ENCODE peak calls at places on chromosome 11, in ten cellular contexts. One of them, this sample, is unnamed.

GRCh38 chr11:31798057-31799035 is 12.8 kb downstream of the PAX6 start:
- DNase-seq in HCT116: no peak
- DNase-seq in K562: no peak
- DNase-seq in uterus: no peak
- DNase-seq in IMR-90: no peak
- DNase-seq in transverse colon: no peak
- DNase-seq in spleen: peak
- DNase-seq in stomach: no peak
- DNase-seq in A549: no peak
- DNase-seq in adrenal gland: no peak
- DNase-seq in this sample: no peak

GRCh38 chr11:67640021-67640757 is 626 bp upstream of the TBX10 start:
- DNase-seq in stomach: peak
- DNase-seq in HCT116: peak
- DNase-seq in uterus: no peak
- DNase-seq in IMR-90: peak
- DNase-seq in spleen: peak
- DNase-seq in A549: peak
- DNase-seq in adrenal gland: peak
- DNase-seq in K562: peak
- DNase-seq in transverse colon: peak
- DNase-seq in this sample: no peak

GRCh38 chr11:134471341-134472187 is 59.5 kb upstream of the B3GAT1 start:
- DNase-seq in spleen: no peak
- DNase-seq in A549: no peak
- DNase-seq in HCT116: no peak
- DNase-seq in uterus: no peak
- DNase-seq in transverse colon: no peak
- DNase-seq in adrenal gland: no peak
- DNase-seq in stomach: no peak
- DNase-seq in IMR-90: no peak
- DNase-seq in K562: no peak
- DNase-seq in this sample: no peak

GRCh38 chr11:116459644-116460043 is 313.1 kb downstream of the BUD13 start:
- DNase-seq in uterus: no peak
- DNase-seq in stomach: no peak
- DNase-seq in adrenal gland: no peak
- DNase-seq in HCT116: no peak
- DNase-seq in K562: no peak
- DNase-seq in A549: no peak
- DNase-seq in IMR-90: no peak
- DNase-seq in transverse colon: no peak
- DNase-seq in spleen: no peak
- DNase-seq in this sample: no peak

GRCh38 chr11:124285610-124286344 is 28.0 kb downstream of the OR8D1 start:
- DNase-seq in spleen: no peak
- DNase-seq in K562: no peak
- DNase-seq in A549: no peak
- DNase-seq in adrenal gland: no peak
- DNase-seq in uterus: no peak
- DNase-seq in stomach: no peak
- DNase-seq in IMR-90: peak
- DNase-seq in transverse colon: no peak
- DNase-seq in HCT116: no peak
- DNase-seq in this sample: no peak

GRCh38 chr11:9858822-9859221 is 194.9 kb downstream of the SWAP70 start:
- DNase-seq in uterus: no peak
- DNase-seq in adrenal gland: no peak
- DNase-seq in K562: peak
- DNase-seq in spleen: no peak
- DNase-seq in transverse colon: no peak
- DNase-seq in HCT116: no peak
- DNase-seq in stomach: no peak
- DNase-seq in A549: no peak
- DNase-seq in IMR-90: peak
- DNase-seq in this sample: no peak

GRCh38 chr11:132744771-132745170 is 787.5 kb downstream of the OPCML start:
- DNase-seq in transverse colon: no peak
- DNase-seq in K562: no peak
- DNase-seq in A549: no peak
- DNase-seq in spleen: no peak
- DNase-seq in IMR-90: peak
- DNase-seq in adrenal gland: no peak
- DNase-seq in HCT116: no peak
- DNase-seq in stomach: no peak
- DNase-seq in uterus: no peak
- DNase-seq in this sample: no peak

GRCh38 chr11:15195454-15196200 is 80.9 kb downstream of the INSC start:
- DNase-seq in uterus: no peak
- DNase-seq in transverse colon: no peak
- DNase-seq in spleen: no peak
- DNase-seq in adrenal gland: no peak
- DNase-seq in K562: no peak
- DNase-seq in stomach: no peak
- DNase-seq in IMR-90: no peak
- DNase-seq in HCT116: no peak
- DNase-seq in A549: no peak
- DNase-seq in this sample: no peak

GRCh38 chr11:1437500-1437899 is 47.8 kb downstream of the BRSK2 start:
- DNase-seq in adrenal gland: peak
- DNase-seq in IMR-90: peak
- DNase-seq in HCT116: no peak
- DNase-seq in uterus: no peak
- DNase-seq in A549: no peak
- DNase-seq in transverse colon: no peak
- DNase-seq in spleen: peak
- DNase-seq in stomach: peak
- DNase-seq in K562: peak
- DNase-seq in this sample: peak

GRCh38 chr11:35260342-35260985 is 121.5 kb downstream of the CD44 start:
- DNase-seq in IMR-90: peak
- DNase-seq in A549: peak
- DNase-seq in HCT116: no peak
- DNase-seq in adrenal gland: no peak
- DNase-seq in transverse colon: no peak
- DNase-seq in spleen: no peak
- DNase-seq in K562: no peak
- DNase-seq in stomach: no peak
- DNase-seq in uterus: no peak
- DNase-seq in this sample: no peak

GRCh38 chr11:67365756-67366384 is 7.5 kb downstream of the CLCF1 start:
- DNase-seq in stomach: no peak
- DNase-seq in transverse colon: no peak
- DNase-seq in HCT116: no peak
- DNase-seq in spleen: no peak
- DNase-seq in IMR-90: no peak
- DNase-seq in uterus: peak
- DNase-seq in A549: no peak
- DNase-seq in K562: no peak
- DNase-seq in adrenal gland: no peak
- DNase-seq in this sample: no peak

GRCh38 chr11:44096360-44097188 is 1.1 kb downstream of the EXT2 start:
- DNase-seq in K562: peak
- DNase-seq in IMR-90: peak
- DNase-seq in adrenal gland: no peak
- DNase-seq in transverse colon: no peak
- DNase-seq in HCT116: no peak
- DNase-seq in stomach: no peak
- DNase-seq in spleen: peak
- DNase-seq in uterus: no peak
- DNase-seq in A549: peak
- DNase-seq in this sample: peak

GRCh38 chr11:34405079-34405858 is 33.5 kb upstream of the CAT start:
- DNase-seq in IMR-90: no peak
- DNase-seq in A549: no peak
- DNase-seq in stomach: no peak
- DNase-seq in K562: no peak
- DNase-seq in HCT116: no peak
- DNase-seq in spleen: no peak
- DNase-seq in adrenal gland: no peak
- DNase-seq in uterus: no peak
- DNase-seq in transverse colon: no peak
- DNase-seq in this sample: no peak

GRCh38 chr11:61474234-61474633 is 34.3 kb upstream of the LRRC10B start:
- DNase-seq in HCT116: no peak
- DNase-seq in K562: no peak
- DNase-seq in adrenal gland: no peak
- DNase-seq in A549: no peak
- DNase-seq in uterus: no peak
- DNase-seq in transverse colon: no peak
- DNase-seq in IMR-90: no peak
- DNase-seq in stomach: no peak
- DNase-seq in spleen: no peak
- DNase-seq in this sample: no peak

GRCh38 chr11:20363500-20364411 is at the start of gene HTATIP2:
- DNase-seq in A549: peak
- DNase-seq in stomach: peak
- DNase-seq in spleen: peak
- DNase-seq in HCT116: no peak
- DNase-seq in uterus: peak
- DNase-seq in K562: peak
- DNase-seq in IMR-90: peak
- DNase-seq in transverse colon: peak
- DNase-seq in adrenal gland: peak
- DNase-seq in this sample: no peak
- TF ChIP-seq POLR2A in A549: peak
- TF ChIP-seq POLR2A in stomach: peak
- TF ChIP-seq POLR2A in spleen: no peak
- TF ChIP-seq POLR2A in HCT116: peak
- TF ChIP-seq POLR2A in uterus: no peak
- TF ChIP-seq POLR2A in K562: peak
- TF ChIP-seq POLR2A in IMR-90: no peak
- TF ChIP-seq POLR2A in transverse colon: peak
- TF ChIP-seq POLR2A in adrenal gland: peak
- TF ChIP-seq POLR2A in this sample: peak

GRCh38 chr11:129279326-129280026 is 87.4 kb upstream of the ARHGAP32 start:
- DNase-seq in IMR-90: peak
- DNase-seq in adrenal gland: peak
- DNase-seq in HCT116: peak
- DNase-seq in spleen: peak
- DNase-seq in transverse colon: peak
- DNase-seq in A549: peak
- DNase-seq in stomach: peak
- DNase-seq in uterus: peak
- DNase-seq in K562: no peak
- DNase-seq in this sample: peak
- TF ChIP-seq POLR2A in IMR-90: no peak
- TF ChIP-seq POLR2A in adrenal gland: peak
- TF ChIP-seq POLR2A in HCT116: no peak
- TF ChIP-seq POLR2A in spleen: no peak
- TF ChIP-seq POLR2A in transverse colon: no peak
- TF ChIP-seq POLR2A in A549: peak
- TF ChIP-seq POLR2A in stomach: no peak
- TF ChIP-seq POLR2A in uterus: peak
- TF ChIP-seq POLR2A in K562: no peak
- TF ChIP-seq POLR2A in this sample: peak

DNA sequence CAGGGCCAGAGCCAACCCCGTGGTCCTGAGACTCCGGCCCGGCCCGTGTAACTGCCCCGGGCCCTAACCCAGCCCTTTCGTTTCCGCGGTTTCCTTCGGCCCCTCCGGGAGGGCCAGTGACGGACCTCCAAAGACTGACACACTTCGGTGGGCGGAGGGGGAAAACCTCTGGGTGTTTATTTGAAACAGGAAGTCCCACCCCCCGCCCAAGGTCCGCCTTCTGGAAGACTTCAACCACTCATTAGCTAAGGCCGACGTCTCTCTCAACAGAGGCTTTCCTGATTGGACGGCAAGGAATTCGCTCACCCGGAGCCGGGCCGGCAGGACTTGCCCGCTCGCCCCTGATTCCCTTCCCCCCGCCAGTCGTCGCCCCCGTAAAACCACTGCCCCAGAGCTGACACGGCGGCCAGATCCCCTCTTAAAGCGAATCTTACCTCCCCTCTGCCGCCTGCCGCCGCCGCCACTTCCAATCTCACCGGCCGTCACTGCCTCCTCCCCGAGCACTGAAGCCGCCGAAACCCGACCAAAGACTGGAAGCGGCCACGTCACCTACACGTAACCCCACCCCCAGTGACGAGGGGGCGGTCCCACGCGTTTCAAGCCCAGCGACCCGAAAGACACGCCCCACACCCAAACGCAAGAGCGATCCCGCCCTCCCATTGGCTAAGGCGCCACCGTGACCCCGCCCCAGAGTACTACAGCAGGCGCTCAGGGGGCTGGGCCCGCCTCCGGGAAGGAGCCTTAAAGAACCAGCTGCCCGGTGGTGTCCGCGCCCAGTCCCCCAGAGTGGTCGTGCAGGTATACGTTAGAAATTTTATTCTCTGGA is at the start of gene STX5:
- DNase-seq in stomach: peak
- DNase-seq in HCT116: peak
- DNase-seq in IMR-90: peak
- DNase-seq in adrenal gland: peak
- DNase-seq in uterus: peak
- DNase-seq in K562: peak
- DNase-seq in A549: peak
- DNase-seq in transverse colon: peak
- DNase-seq in spleen: peak
- DNase-seq in this sample: peak
- TF ChIP-seq POLR2A in stomach: peak
- TF ChIP-seq POLR2A in HCT116: peak
- TF ChIP-seq POLR2A in IMR-90: peak
- TF ChIP-seq POLR2A in adrenal gland: peak
- TF ChIP-seq POLR2A in uterus: peak
- TF ChIP-seq POLR2A in K562: peak
- TF ChIP-seq POLR2A in A549: peak
- TF ChIP-seq POLR2A in transverse colon: peak
- TF ChIP-seq POLR2A in spleen: peak
- TF ChIP-seq POLR2A in this sample: peak

GRCh38 chr11:64875369-64876225 is 2.8 kb downstream of the EHD1 start:
- DNase-seq in A549: no peak
- DNase-seq in adrenal gland: no peak
- DNase-seq in HCT116: no peak
- DNase-seq in IMR-90: no peak
- DNase-seq in spleen: peak
- DNase-seq in uterus: no peak
- DNase-seq in K562: no peak
- DNase-seq in stomach: no peak
- DNase-seq in transverse colon: no peak
- DNase-seq in this sample: no peak

GRCh38 chr11:64876835-64877341 is 1.5 kb downstream of the EHD1 start:
- DNase-seq in HCT116: no peak
- DNase-seq in stomach: peak
- DNase-seq in uterus: no peak
- DNase-seq in A549: no peak
- DNase-seq in spleen: peak
- DNase-seq in IMR-90: peak
- DNase-seq in transverse colon: peak
- DNase-seq in K562: no peak
- DNase-seq in adrenal gland: peak
- DNase-seq in this sample: no peak

GRCh38 chr11:64877390-64878222 is 815 bp downstream of the EHD1 start:
- DNase-seq in transverse colon: peak
- DNase-seq in stomach: no peak
- DNase-seq in K562: no peak
- DNase-seq in uterus: no peak
- DNase-seq in A549: no peak
- DNase-seq in HCT116: no peak
- DNase-seq in IMR-90: no peak
- DNase-seq in spleen: peak
- DNase-seq in adrenal gland: peak
- DNase-seq in this sample: no peak

GRCh38 chr11:64874841-64875240 is 3.6 kb downstream of the EHD1 start:
- DNase-seq in A549: no peak
- DNase-seq in transverse colon: no peak
- DNase-seq in adrenal gland: no peak
- DNase-seq in K562: no peak
- DNase-seq in stomach: no peak
- DNase-seq in HCT116: no peak
- DNase-seq in spleen: peak
- DNase-seq in uterus: no peak
- DNase-seq in IMR-90: no peak
- DNase-seq in this sample: no peak

GRCh38 chr11:64876226-64876750 is 2.1 kb downstream of the EHD1 start:
- DNase-seq in stomach: no peak
- DNase-seq in A549: no peak
- DNase-seq in adrenal gland: no peak
- DNase-seq in transverse colon: no peak
- DNase-seq in spleen: peak
- DNase-seq in K562: no peak
- DNase-seq in uterus: no peak
- DNase-seq in IMR-90: no peak
- DNase-seq in HCT116: no peak
- DNase-seq in this sample: no peak
- TF ChIP-seq POLR2A in stomach: no peak
- TF ChIP-seq POLR2A in A549: no peak
- TF ChIP-seq POLR2A in adrenal gland: no peak
- TF ChIP-seq POLR2A in transverse colon: no peak
- TF ChIP-seq POLR2A in spleen: no peak
- TF ChIP-seq POLR2A in K562: no peak
- TF ChIP-seq POLR2A in uterus: no peak
- TF ChIP-seq POLR2A in IMR-90: no peak
- TF ChIP-seq POLR2A in HCT116: no peak
- TF ChIP-seq POLR2A in this sample: no peak